ENCODE peak calls at places on chromosomes 12 and 14, in four cellular contexts. V is GM20000; R is stimulated activated CD4-positive, alpha-beta T cell treated with anti-CD3 and anti-CD28 coated beads, Interleukin-4, amount 100 ng/mL, for 4 hours; Z is activated CD8-positive, alpha-beta memory T cell treated with anti-CD3 and anti-CD28 coated beads, Interleukin-2, amount 50 U/mL, for 4 hours. N is an unnamed sample.

GRCh38 chr12:38110026-38110699 is 206.4 kb upstream of the ALG10B start:
- DNase-seq in V (no peak), R (no peak), Z (no peak), N (no peak)

GRCh38 chr14:54699087-54699530 is 132.2 kb downstream of the SAMD4A start:
- DNase-seq in V (no peak), R (no peak), Z (no peak), N (no peak)

GRCh38 chr12:117119592-117120198 is 20.5 kb upstream of the TESC start:
- DNase-seq in V (peak; percentile 65), R (no peak), Z (peak; percentile 24), N (peak; percentile 65)

GRCh38 chr12:49055978-49056754 is 4.4 kb downstream of the KMT2D start:
- DNase-seq in V (peak; percentile 90), R (peak; percentile 18), Z (peak; percentile 54), N (no peak)

GRCh38 chr12:128914908-128915563 is 61.8 kb downstream of the GLT1D1 start:
- DNase-seq in V (peak; percentile 68), R (no peak), Z (no peak), N (no peak)

GRCh38 chr14:63273091-63273490 is 45.6 kb downstream of the GPHB5 start:
- DNase-seq in V (no peak), R (no peak), Z (no peak), N (no peak)

GRCh38 chr12:31959701-31960391 is 631 bp downstream of the RESF1 start:
- DNase-seq in V (peak; percentile 60), R (peak; percentile 60), Z (peak; percentile 69), N (peak; percentile 65)

GRCh38 chr14:92712654-92713051 is 35.8 kb downstream of the LGMN start:
- DNase-seq in V (no peak), R (no peak), Z (no peak), N (no peak)

GRCh38 chr14:74941676-74942097 is 13.7 kb downstream of the PGF start:
- DNase-seq in V (peak; percentile 74), R (peak; percentile 58), Z (peak; percentile 66), N (no peak)

GRCh38 chr14:70011098-70011497 is 131.9 kb downstream of the SMOC1 start:
- DNase-seq in V (no peak), R (no peak), Z (no peak), N (no peak)

GRCh38 chr12:47247418-47247817 is 167.7 kb upstream of the AMIGO2 start:
- DNase-seq in V (no peak), R (no peak), Z (no peak), N (peak; percentile 71)

GRCh38 chr14:52048641-52049204 is 20.1 kb downstream of the NID2 start:
- DNase-seq in V (no peak), R (no peak), Z (no peak), N (peak; percentile 23)

GRCh38 chr12:18320036-18320617 is 58.8 kb downstream of the PIK3C2G start:
- DNase-seq in V (peak; percentile 25), R (no peak), Z (no peak), N (peak; percentile 56)

GRCh38 chr12:127991408-127991940 is 275.5 kb upstream of the TMEM132C start:
- DNase-seq in V (no peak), R (no peak), Z (no peak), N (no peak)

GRCh38 chr12:114476159-114476558 is 70.2 kb upstream of the TBX5 start:
- DNase-seq in V (no peak), R (no peak), Z (no peak), N (peak; percentile 24)

GRCh38 chr14:68468437-68469207 is 324.2 kb downstream of the ZFP36L1 start:
- DNase-seq in V (no peak), R (no peak), Z (peak; percentile 26), N (no peak)

GRCh38 chr14:89032086-89032649 is 207.7 kb downstream of the TTC8 start:
- DNase-seq in V (no peak), R (no peak), Z (no peak), N (no peak)

N was measured in LoVo.